ENCODE peak calls at places on chromosome 22, in six cellular contexts. Y, Z, R, F, T and J are unnamed samples.

GRCh38 chr22:46578251-46578823 is 40.9 kb upstream of the CELSR1 start:
- DNase-seq in Y (no peak), Z (peak), R (no peak), F (no peak), T (no peak), J (no peak)

GRCh38 chr22:17706947-17707346 is 67.3 kb downstream of the BID start:
- DNase-seq in Y (no peak), Z (no peak), R (no peak), F (no peak), T (no peak), J (no peak)

GRCh38 chr22:17119481-17120202 is 1.5 kb downstream of the TMEM121B start:
- DNase-seq in Y (no peak), Z (no peak), R (peak), F (peak), T (peak), J (peak)

GRCh38 chr22:20248461-20248959 is 19.6 kb downstream of the RTN4R start:
- DNase-seq in Y (no peak), Z (no peak), R (no peak), F (no peak), T (no peak), J (no peak)

GRCh38 chr22:28333106-28333505 is 346.5 kb downstream of the TTC28 start:
- DNase-seq in Y (no peak), Z (no peak), R (no peak), F (no peak), T (no peak), J (no peak)

GRCh38 chr22:26471522-26471921 is 12.1 kb downstream of the HPS4 start:
- DNase-seq in Y (no peak), Z (no peak), R (no peak), F (no peak), T (no peak), J (no peak)

GRCh38 chr22:26339755-26340154 is 89.3 kb upstream of the ASPHD2 start:
- DNase-seq in Y (no peak), Z (no peak), R (no peak), F (no peak), T (no peak), J (no peak)

GRCh38 chr22:23110922-23111527 is 30.8 kb downstream of the RSPH14 start:
- DNase-seq in Y (no peak), Z (no peak), R (no peak), F (peak), T (peak), J (no peak)

GRCh38 chr22:46652081-46652929 is 32.1 kb downstream of the GRAMD4 start:
- DNase-seq in Y (peak), Z (no peak), R (peak), F (no peak), T (peak), J (peak)

GRCh38 chr22:20430641-20431519 is 6.7 kb downstream of the SCARF2 start:
- DNase-seq in Y (no peak), Z (peak), R (peak), F (no peak), T (peak), J (peak)

GRCh38 chr22:22558071-22558971 is 744 bp downstream of the PRAME start:
- DNase-seq in Y (no peak), Z (no peak), R (no peak), F (no peak), T (peak), J (no peak)

GRCh38 chr22:48923165-48923875 is 904.4 kb downstream of the BRD1 start:
- DNase-seq in Y (no peak), Z (peak), R (no peak), F (no peak), T (no peak), J (no peak)

GRCh38 chr22:20509344-20510047 is 2.1 kb downstream of the MED15 start:
- DNase-seq in Y (peak), Z (no peak), R (peak), F (no peak), T (peak), J (peak)

GRCh38 chr22:44735518-44736428 is 16.6 kb upstream of the ARHGAP8 start:
- DNase-seq in Y (peak), Z (peak), R (peak), F (peak), T (peak), J (peak)

GRCh38 chr22:31876156-31877035 is 67.9 kb upstream of the YWHAH start:
- DNase-seq in Y (no peak), Z (no peak), R (no peak), F (no peak), T (no peak), J (peak)

GRCh38 chr22:32649515-32650200 is 151.8 kb upstream of the TIMP3 start:
- DNase-seq in Y (no peak), Z (no peak), R (peak), F (no peak), T (peak), J (peak)

GRCh38 chr22:26642465-26643367 is 14.7 kb upstream of the MIAT start:
- DNase-seq in Y (peak), Z (no peak), R (peak), F (no peak), T (peak), J (peak)

GRCh38 chr22:44211946-44212930 is 31.5 kb downstream of the PARVG start:
- DNase-seq in Y (no peak), Z (no peak), R (no peak), F (peak), T (no peak), J (no peak)

GRCh38 chr22:43179151-43179910 is 7.6 kb downstream of the TTLL12 start:
- DNase-seq in Y (no peak), Z (no peak), R (no peak), F (no peak), T (no peak), J (no peak)

GRCh38 chr22:30877662-30878515 is 90.7 kb downstream of the MORC2 start:
- DNase-seq in Y (no peak), Z (peak), R (no peak), F (no peak), T (no peak), J (no peak)

GRCh38 chr22:45763236-45763624 is 91.6 kb downstream of the ATXN10 start:
- DNase-seq in Y (no peak), Z (no peak), R (no peak), F (no peak), T (no peak), J (no peak)

GRCh38 chr22:44384563-44384940 is 71.8 kb upstream of the SHISAL1 start:
- DNase-seq in Y (no peak), Z (peak), R (no peak), F (no peak), T (no peak), J (no peak)

GRCh38 chr22:49935561-49935960 is 17.1 kb downstream of the CRELD2 start:
- DNase-seq in Y (no peak), Z (no peak), R (no peak), F (peak), T (peak), J (no peak)

GRCh38 chr22:42396621-42397331 is 35.4 kb downstream of the NFAM1 start:
- DNase-seq in Y (peak), Z (no peak), R (peak), F (no peak), T (no peak), J (peak)

GRCh38 chr22:49536571-49537131 is 291.0 kb downstream of the BRD1 start:
- DNase-seq in Y (no peak), Z (no peak), R (no peak), F (no peak), T (no peak), J (no peak)

GRCh38 chr22:46081036-46081830 is 69.1 kb upstream of the PPARA start:
- DNase-seq in Y (no peak), Z (peak), R (peak), F (no peak), T (no peak), J (no peak)

GRCh38 chr22:49371325-49372110 is 456.2 kb downstream of the BRD1 start:
- DNase-seq in Y (no peak), Z (peak), R (no peak), F (no peak), T (no peak), J (no peak)

GRCh38 chr22:25080855-25081254 is 118.8 kb upstream of the CRYBB3 start:
- DNase-seq in Y (no peak), Z (no peak), R (no peak), F (no peak), T (no peak), J (no peak)

GRCh38 chr22:21736948-21737347 is 1.4 kb upstream of the YPEL1 start:
- DNase-seq in Y (no peak), Z (no peak), R (no peak), F (no peak), T (no peak), J (no peak)

GRCh38 chr22:30290679-30291333 is 1.5 kb upstream of the CASTOR1 start:
- DNase-seq in Y (peak), Z (peak), R (peak), F (peak), T (no peak), J (no peak)

GRCh38 chr22:26536056-26536761 is 23.9 kb upstream of the TFIP11 start:
- DNase-seq in Y (no peak), Z (no peak), R (no peak), F (no peak), T (no peak), J (no peak)

GRCh38 chr22:45754822-45755221 is 83.2 kb downstream of the ATXN10 start:
- DNase-seq in Y (no peak), Z (no peak), R (no peak), F (no peak), T (no peak), J (no peak)

GRCh38 chr22:44369241-44369652 is 56.5 kb upstream of the SHISAL1 start:
- DNase-seq in Y (no peak), Z (peak), R (no peak), F (no peak), T (no peak), J (peak)

GRCh38 chr22:30902496-30903357 is 65.8 kb downstream of the MORC2 start:
- DNase-seq in Y (no peak), Z (peak), R (no peak), F (no peak), T (peak), J (no peak)

GRCh38 chr22:37726240-37726887 is 29.5 kb downstream of the TRIOBP start:
- DNase-seq in Y (no peak), Z (no peak), R (no peak), F (no peak), T (no peak), J (no peak)
- TF ChIP-seq CTCF in Y (no peak), Z (no peak), R (no peak), F (peak), T (no peak), J (no peak)

GRCh38 chr22:37887610-37888378 is 18.3 kb upstream of the MICALL1 start:
- DNase-seq in Y (no peak), Z (no peak), R (no peak), F (no peak), T (no peak), J (no peak)
- TF ChIP-seq CTCF in Y (peak), Z (peak), R (peak), F (peak), T (no peak), J (no peak)

GRCh38 chr22:33737662-33738061 is 182.6 kb downstream of the LARGE1 start:
- DNase-seq in Y (no peak), Z (no peak), R (no peak), F (no peak), T (no peak), J (no peak)
- TF ChIP-seq CTCF in Y (no peak), Z (no peak), R (no peak), F (no peak), T (no peak), J (no peak)

DNA sequence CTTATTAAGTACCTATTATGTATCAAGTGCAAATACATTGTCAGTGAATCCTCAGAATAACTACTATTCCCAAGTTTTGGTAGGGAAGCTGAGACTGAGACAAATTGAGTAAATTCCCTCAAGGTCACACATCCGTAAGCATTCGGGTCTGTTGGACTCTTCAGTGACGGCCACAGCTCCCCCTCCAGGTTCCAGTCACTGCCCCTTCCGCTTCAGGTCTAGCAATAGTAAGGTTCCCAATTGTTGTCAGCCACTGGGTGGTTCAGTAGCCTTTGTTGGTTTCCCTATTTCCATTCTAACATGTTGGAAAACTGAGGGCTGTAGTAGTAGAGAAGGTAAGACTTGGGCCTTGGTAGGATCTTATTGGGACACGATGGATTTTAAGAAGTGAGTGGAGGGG is 54.9 kb upstream of the TNRC6B start:
- DNase-seq in Y (no peak), Z (no peak), R (no peak), F (no peak), T (no peak), J (no peak)
- TF ChIP-seq CTCF in Y (no peak), Z (no peak), R (no peak), F (no peak), T (no peak), J (no peak)

DNA sequence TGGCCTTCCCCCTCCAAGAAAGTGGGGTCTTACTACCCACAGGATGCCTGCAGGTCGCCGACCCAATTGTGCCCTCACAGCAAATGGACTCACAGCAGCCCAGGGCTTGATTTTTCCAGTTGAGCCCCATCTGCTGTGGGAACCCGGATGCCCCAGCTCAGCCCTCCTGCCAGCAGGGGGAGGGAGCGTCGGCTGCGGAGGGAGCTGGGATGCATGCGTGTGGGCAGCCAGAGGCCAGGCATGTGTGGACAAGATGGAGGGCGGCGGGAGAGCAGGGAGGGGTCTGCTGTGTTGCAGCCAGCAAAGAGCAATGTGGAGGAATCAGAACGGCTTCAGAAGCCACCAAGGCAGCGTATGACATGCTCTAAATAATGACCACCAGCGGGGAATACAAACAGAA is 41.0 kb upstream of the EIF3D start:
- DNase-seq in Y (no peak), Z (no peak), R (no peak), F (peak), T (peak), J (no peak)
- TF ChIP-seq CTCF in Y (no peak), Z (peak), R (no peak), F (peak), T (peak), J (no peak)